ENCODE peak calls at places on chromosomes 2 and 18, in four cellular contexts. A, J, G and K are unnamed samples.

GRCh38 chr18:63262369-63263335 is 56.9 kb downstream of the BCL2 start:
- DNase-seq in J (no peak), A (no peak), G (no peak), K (no peak)

GRCh38 chr2:73141896-73142295 is 29.1 kb upstream of the RAB11FIP5 start:
- DNase-seq in G (no peak), J (no peak), A (no peak), K (no peak)

GRCh38 chr2:41020318-41020717 is 568.4 kb upstream of the SLC8A1 start:
- DNase-seq in J (no peak), G (no peak), A (no peak), K (no peak)

GRCh38 chr18:30486856-30487255 is 555.7 kb downstream of the DSC3 start:
- DNase-seq in J (no peak), A (no peak), G (no peak), K (no peak)

GRCh38 chr18:41966943-41967342 is 11.9 kb downstream of the PIK3C3 start:
- DNase-seq in J (no peak), G (peak), A (no peak), K (no peak)

GRCh38 chr2:181398000-181398399 is 59.2 kb upstream of the ITGA4 start:
- DNase-seq in A (no peak), J (no peak), G (no peak), K (no peak)

GRCh38 chr18:9638886-9639285 is 24.5 kb upstream of the PPP4R1 start:
- DNase-seq in A (no peak), G (no peak), J (no peak), K (no peak)

GRCh38 chr2:238060542-238061309 is at the start of gene SCLY:
- DNase-seq in J (peak), G (peak), A (peak), K (peak)

GRCh38 chr18:45687617-45688016 is 36.4 kb upstream of the SLC14A1 start:
- DNase-seq in G (no peak), A (no peak), J (peak), K (peak)

GRCh38 chr18:58565021-58565420 is 63.9 kb downstream of the ALPK2 start:
- DNase-seq in G (no peak), J (peak), A (no peak), K (peak)

GRCh38 chr2:120971866-120972265 is 236.2 kb downstream of the GLI2 start:
- DNase-seq in J (no peak), A (no peak), G (no peak), K (no peak)

GRCh38 chr2:72117029-72117428 is 30.6 kb downstream of the CYP26B1 start:
- DNase-seq in J (no peak), A (no peak), G (no peak), K (no peak)

GRCh38 chr2:215365184-215365658 is 53.4 kb downstream of the ATIC start:
- DNase-seq in J (peak), A (peak), G (no peak), K (no peak)

GRCh38 chr2:132547089-132547687 is 122.8 kb downstream of the LYPD1 start:
- DNase-seq in G (peak), J (peak), A (peak), K (no peak)

GRCh38 chr2:223526106-223526505 is 76.1 kb downstream of the SCG2 start:
- DNase-seq in A (no peak), J (no peak), G (no peak), K (no peak)

GRCh38 chr2:72998724-72999123 is 72.8 kb downstream of the SFXN5 start:
- DNase-seq in G (no peak), A (no peak), J (no peak), K (no peak)